ENCODE peak calls at places on chromosome 16, in six cellular contexts. N is psoas muscle, W is suprapubic skin, D is esophagus squamous epithelium, B is breast epithelium, R is esophagus muscularis mucosa. T is an unnamed sample.
A peak's percentile ranks its signal among the peaks of the same experiment; 100 is the strongest.

GRCh38 chr16:12062343-12063003 is 85.9 kb downstream of the SNX29 start:
- DNase-seq in N (peak; percentile 90), W (peak; percentile 96), D (peak; percentile 14), B (peak; percentile 57), R (peak; percentile 96), T (peak; percentile 98)

GRCh38 chr16:1458977-1459341 is 14.6 kb upstream of the CCDC154 start:
- DNase-seq in N (no peak), W (no peak), D (no peak), B (no peak), R (no peak), T (no peak)

GRCh38 chr16:20253825-20254224 is 73.5 kb downstream of the GP2 start:
- DNase-seq in N (no peak), W (no peak), D (no peak), B (no peak), R (no peak), T (no peak)

GRCh38 chr16:79278506-79278905 is 322.0 kb downstream of the MAF start:
- DNase-seq in N (no peak), W (no peak), D (no peak), B (no peak), R (no peak), T (no peak)

GRCh38 chr16:19994771-19995170 is 78.9 kb downstream of the GPR139 start:
- DNase-seq in N (no peak), W (no peak), D (no peak), B (no peak), R (no peak), T (no peak)

GRCh38 chr16:31868701-31869167 is 4.9 kb upstream of the ZNF267 start:
- DNase-seq in N (peak; percentile 71), W (peak; percentile 83), D (peak; percentile 18), B (peak; percentile 75), R (peak; percentile 96), T (no peak)

GRCh38 chr16:16004314-16004749 is 54.9 kb downstream of the ABCC1 start:
- DNase-seq in N (no peak), W (no peak), D (no peak), B (no peak), R (no peak), T (no peak)

GRCh38 chr16:4839942-4840341 is 7.1 kb downstream of the GLYR1 start:
- DNase-seq in N (no peak), W (peak; percentile 44), D (no peak), B (no peak), R (no peak), T (no peak)

GRCh38 chr16:76207270-76207669 is 69.9 kb upstream of the CNTNAP4 start:
- DNase-seq in N (no peak), W (no peak), D (no peak), B (no peak), R (no peak), T (no peak)

GRCh38 chr16:84795338-84796053 is 24.3 kb upstream of the CRISPLD2 start:
- DNase-seq in N (peak; percentile 83), W (peak; percentile 81), D (no peak), B (peak; percentile 28), R (peak; percentile 97), T (no peak)

GRCh38 chr16:56800355-56800754 is 64.7 kb upstream of the SLC12A3 start:
- DNase-seq in N (no peak), W (no peak), D (no peak), B (no peak), R (peak; percentile 78), T (no peak)

GRCh38 chr16:457732-458400 is 32.4 kb downstream of the RAB11FIP3 start:
- DNase-seq in N (no peak), W (no peak), D (no peak), B (no peak), R (no peak), T (no peak)

GRCh38 chr16:84406006-84406963 is 37.9 kb downstream of the ATP2C2 start:
- DNase-seq in N (no peak), W (no peak), D (no peak), B (no peak), R (no peak), T (no peak)

GRCh38 chr16:78987676-78988075 is 612.9 kb downstream of the MAF start:
- DNase-seq in N (no peak), W (no peak), D (no peak), B (peak; percentile 76), R (no peak), T (no peak)

GRCh38 chr16:56357291-56357764 is 68.0 kb downstream of the AMFR start:
- DNase-seq in N (no peak), W (peak; percentile 58), D (no peak), B (no peak), R (no peak), T (no peak)

GRCh38 chr16:48110982-48111381 is 44.8 kb downstream of the ABCC12 start:
- DNase-seq in N (no peak), W (no peak), D (no peak), B (no peak), R (no peak), T (no peak)

GRCh38 chr16:80167657-80168056 is 373.1 kb upstream of the DYNLRB2 start:
- DNase-seq in N (no peak), W (no peak), D (no peak), B (no peak), R (no peak), T (no peak)

GRCh38 chr16:74844041-74844826 is 69.6 kb upstream of the FA2H start:
- DNase-seq in N (no peak), W (no peak), D (no peak), B (no peak), R (no peak), T (no peak)

GRCh38 chr16:51431517-51432241 is 280.6 kb upstream of the SALL1 start:
- DNase-seq in N (no peak), W (no peak), D (no peak), B (no peak), R (no peak), T (no peak)

DNA sequence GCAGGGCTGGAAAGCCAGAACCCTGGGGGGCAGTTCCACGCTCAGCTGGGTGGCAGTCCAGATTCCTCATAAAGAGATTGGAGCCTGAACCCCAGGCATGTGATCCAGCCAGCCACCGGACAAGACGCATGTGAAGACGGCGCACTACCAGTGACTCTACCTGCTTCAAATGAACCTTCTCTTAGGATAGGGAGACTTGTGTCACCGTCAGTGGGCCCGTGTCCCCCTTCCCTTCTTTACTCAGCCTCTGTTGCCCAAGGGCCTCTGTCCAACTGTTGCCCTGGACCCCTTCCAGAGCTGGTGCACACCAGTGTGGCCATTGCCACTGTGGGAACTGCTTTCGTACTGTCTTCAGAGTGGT is 18.2 kb downstream of the CLUAP1 start:
- DNase-seq in N (no peak), W (no peak), D (no peak), B (no peak), R (no peak), T (no peak)
- TF ChIP-seq CTCF in N (no peak), W (no peak), D (no peak), B (no peak), R (no peak), T (no peak)

GRCh38 chr16:58579587-58579986 is 50.0 kb downstream of the CNOT1 start:
- DNase-seq in N (no peak), W (no peak), D (no peak), B (no peak), R (no peak), T (no peak)
- H3K27me3 ChIP-seq in N (no peaks in the 10 kb centered on the region), W (no peaks in the 10 kb centered on the region), D (no peaks in the 10 kb centered on the region), B (no peaks in the 10 kb centered on the region), R (no peaks in the 10 kb centered on the region), T (no peaks in the 10 kb centered on the region)

GRCh38 chr16:73142995-73143394 is 95.1 kb upstream of the ZFHX3 start:
- DNase-seq in N (no peak), W (no peak), D (no peak), B (no peak), R (no peak), T (no peak)

GRCh38 chr16:73142069-73142880 is 94.3 kb upstream of the ZFHX3 start:
- DNase-seq in N (no peak), W (no peak), D (no peak), B (no peak), R (no peak), T (no peak)

GRCh38 chr16:73140944-73141343 is 93.0 kb upstream of the ZFHX3 start:
- DNase-seq in N (no peak), W (no peak), D (no peak), B (no peak), R (no peak), T (no peak)

GRCh38 chr16:73145166-73145565 is 97.2 kb upstream of the ZFHX3 start:
- DNase-seq in N (no peak), W (no peak), D (no peak), B (no peak), R (no peak), T (no peak)

DNA sequence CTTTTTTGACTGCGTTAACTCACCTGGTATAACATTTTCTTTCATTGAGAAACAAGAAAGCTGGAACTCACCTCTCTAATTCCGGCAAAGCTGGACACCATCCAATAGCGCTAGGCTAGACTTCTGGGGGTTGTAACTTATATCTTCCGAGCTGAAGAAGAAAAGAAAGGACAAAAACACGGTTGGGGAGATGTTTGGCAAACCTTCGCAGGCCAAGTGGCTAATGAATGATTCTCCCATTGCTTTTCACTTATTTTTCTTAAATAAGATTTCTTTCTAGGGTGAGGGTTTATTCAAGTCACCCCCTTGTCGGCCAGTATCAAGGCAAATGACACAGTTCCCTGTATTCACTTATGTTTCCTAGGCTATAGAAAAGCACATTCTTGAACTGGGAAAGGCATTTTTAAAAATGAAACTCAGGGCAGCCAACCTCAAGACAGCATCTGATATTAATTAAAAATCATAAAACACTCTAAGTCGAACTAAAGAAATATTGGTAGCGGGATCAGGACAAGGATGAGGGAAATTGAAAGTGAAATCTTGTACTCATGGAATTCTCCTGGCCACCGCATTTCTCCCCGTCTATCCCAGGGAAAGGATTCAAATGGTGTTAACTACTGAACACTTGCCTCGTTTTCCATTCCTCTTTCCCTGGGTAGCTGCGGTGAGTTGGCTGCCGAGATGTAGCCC is 95.9 kb upstream of the ZFHX3 start:
- DNase-seq in N (no peak), W (no peak), D (no peak), B (no peak), R (no peak), T (no peak)
- H3K4me1 ChIP-seq in N (no peaks in the 10 kb centered on the region), W (peaks cover 3% of the 10 kb centered on the region), D (peaks cover 10% of the 10 kb centered on the region), B (no peaks in the 10 kb centered on the region), R (no peaks in the 10 kb centered on the region), T (peaks cover 9% of the 10 kb centered on the region)

DNA sequence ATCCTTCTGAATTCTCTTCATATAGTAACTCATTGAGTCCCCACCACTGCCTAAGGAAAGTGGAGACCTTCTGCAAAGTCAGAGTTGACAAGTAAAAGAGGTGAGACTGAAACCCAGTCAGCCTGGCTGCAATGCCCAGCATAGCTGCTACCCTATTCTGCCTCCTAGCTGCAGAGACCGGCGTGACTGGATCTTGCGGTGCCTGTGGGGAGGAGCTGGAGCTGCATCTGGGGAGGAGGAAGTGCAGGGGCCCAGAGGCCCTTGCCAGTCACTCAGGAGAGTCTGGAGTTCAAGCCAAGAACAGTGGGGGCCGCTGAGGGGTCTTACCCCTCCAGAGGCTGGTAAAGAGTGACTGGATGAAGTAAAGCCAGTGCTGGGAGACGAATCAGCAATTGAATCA is 35.0 kb upstream of the ZNF423 start:
- DNase-seq in N (no peak), W (no peak), D (no peak), B (no peak), R (no peak), T (no peak)
- TF ChIP-seq CTCF in N (peak; percentile 8), W (no peak), D (no peak), B (no peak), R (no peak), T (no peak)

GRCh38 chr16:88938119-88938932 is 38.7 kb downstream of the CBFA2T3 start:
- DNase-seq in N (peak; percentile 21), W (no peak), D (no peak), B (no peak), R (no peak), T (no peak)
- H3K27me3 ChIP-seq in N (no peaks in the 10 kb centered on the region), W (peaks cover 79% of the 10 kb centered on the region), D (peaks cover 14% of the 10 kb centered on the region), B (peaks cover 2% of the 10 kb centered on the region), R (peaks cover 29% of the 10 kb centered on the region), T (no peaks in the 10 kb centered on the region)

T was measured in vagina.